ENCODE peak calls at places on chromosomes 13 and 19, in five cellular contexts. X, F, L, E and N are unnamed samples.

GRCh38 chr19:57675881-57676280 is 5.9 kb upstream of the ZNF551 start:
- DNase-seq in F (no peak), X (no peak), E (peak; percentile 75), L (no peak), N (no peak)

GRCh38 chr13:84191199-84191598 is 308.9 kb upstream of the SLITRK1 start:
- DNase-seq in X (no peak), F (no peak), L (no peak), E (no peak), N (no peak)

GRCh38 chr19:58305932-58306323 is 751 bp downstream of the ERVK3-1 start:
- DNase-seq in E (no peak), X (no peak), L (no peak), F (no peak), N (no peak)

GRCh38 chr13:112333756-112334543 is 42.2 kb upstream of the SPACA7 start:
- DNase-seq in L (no peak), E (no peak), F (no peak), X (no peak), N (no peak)

GRCh38 chr13:45587897-45588296 is 27.6 kb downstream of the ERICH6B start:
- DNase-seq in L (no peak), E (no peak), F (no peak), X (no peak), N (no peak)

GRCh38 chr19:1256646-1257474 is 8.5 kb downstream of the MIDN start:
- DNase-seq in E (no peak), L (no peak), X (no peak), F (no peak), N (no peak)

GRCh38 chr19:51469629-51470028 is 8.7 kb upstream of the CEACAM18 start:
- DNase-seq in F (no peak), L (no peak), X (no peak), E (no peak), N (no peak)

GRCh38 chr13:113900646-113901045 is 36.8 kb upstream of the GAS6 start:
- DNase-seq in L (no peak), X (no peak), E (no peak), F (no peak), N (peak; percentile 26)

GRCh38 chr19:16379521-16380313 is 55.1 kb downstream of the KLF2 start:
- DNase-seq in F (no peak), L (no peak), X (no peak), E (peak; percentile 51), N (no peak)

GRCh38 chr19:33684550-33685303 is 63.0 kb downstream of the CHST8 start:
- DNase-seq in X (no peak), E (no peak), L (no peak), F (no peak), N (no peak)

GRCh38 chr13:80249906-80250513 is 90.9 kb downstream of the SPRY2 start:
- DNase-seq in E (peak; percentile 3), L (no peak), F (no peak), X (no peak), N (no peak)

GRCh38 chr13:112619730-112620639 is 32.0 kb upstream of the TUBGCP3 start:
- DNase-seq in E (no peak), F (no peak), X (no peak), L (peak; percentile 60), N (no peak)

GRCh38 chr19:34171539-34171876 is 796 bp upstream of the LSM14A start:
- DNase-seq in F (no peak), E (peak; percentile 87), X (no peak), L (no peak), N (peak; percentile 57)

GRCh38 chr13:44474122-44474910 is 100.7 kb downstream of the SERP2 start:
- DNase-seq in F (no peak), L (no peak), X (no peak), E (no peak), N (no peak)

GRCh38 chr19:12946092-12946845 is 607 bp downstream of the RAD23A start:
- DNase-seq in X (peak; percentile 79), L (peak; percentile 81), E (peak; percentile 97), F (no peak), N (peak; percentile 82)

GRCh38 chr13:19772306-19772705 is 10.4 kb downstream of the PSPC1 start:
- DNase-seq in E (peak; percentile 21), F (no peak), L (no peak), X (no peak), N (no peak)

GRCh38 chr19:39941151-39941550 is 6.7 kb upstream of the FCGBP start:
- DNase-seq in L (no peak), E (no peak), F (no peak), X (no peak), N (no peak)

GRCh38 chr13:30116379-30116778 is 191.0 kb downstream of the KATNAL1 start:
- DNase-seq in X (no peak), E (no peak), L (no peak), F (no peak), N (no peak)

GRCh38 chr19:42431486-42431885 is 4.3 kb upstream of the LIPE start:
- DNase-seq in F (no peak), L (no peak), X (no peak), E (no peak), N (no peak)

GRCh38 chr13:59305896-59306295 is 857.8 kb downstream of the DIAPH3 start:
- DNase-seq in L (no peak), F (no peak), X (no peak), E (no peak), N (no peak)

GRCh38 chr13:73216381-73216831 is 157.6 kb downstream of the KLF5 start:
- DNase-seq in E (peak; percentile 68), X (no peak), L (no peak), F (no peak), N (no peak)

DNA sequence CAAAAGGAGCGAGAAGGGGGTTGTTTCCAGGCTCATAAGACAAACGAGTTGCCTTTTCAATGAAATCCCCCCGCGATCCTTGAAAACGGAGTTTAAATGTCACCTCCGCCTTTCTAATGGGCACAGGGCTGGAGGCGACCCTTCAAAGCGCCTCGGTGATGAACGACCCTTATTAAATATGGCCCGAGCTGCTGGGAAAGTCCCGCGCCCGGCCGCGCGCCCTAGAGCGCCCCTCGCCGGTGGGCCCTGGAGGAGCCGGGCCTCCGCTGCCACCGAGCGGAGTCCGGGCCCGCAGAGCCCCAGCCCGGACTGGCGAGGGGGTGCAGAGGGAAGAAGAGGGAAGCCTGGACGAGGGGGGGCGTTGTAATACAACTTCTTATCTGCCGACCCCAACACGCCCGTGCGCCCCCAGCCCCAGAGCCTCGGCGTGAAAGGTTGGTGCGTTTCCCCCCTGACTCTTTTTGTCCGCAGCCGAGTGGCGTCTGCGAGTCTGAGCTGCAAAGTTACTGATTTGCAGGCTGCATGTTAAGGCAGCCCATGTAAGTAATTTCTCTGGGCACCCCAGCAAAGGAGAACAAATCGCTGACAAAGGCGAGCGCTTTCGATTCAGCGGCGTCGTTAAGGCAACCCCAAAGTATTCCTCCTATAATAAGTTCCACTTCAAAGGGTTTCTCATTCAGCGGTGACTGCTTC is 11.9 kb downstream of the ZIC5 start:
- DNase-seq in F (no peak), L (no peak), E (peak; percentile 83), X (no peak), N (no peak)
- H3K27me3 ChIP-seq in F (peaks cover 48% of the 10 kb centered on the region), L (peaks cover 97% of the 10 kb centered on the region), E (peaks cover 94% of the 10 kb centered on the region), X (peaks cover 9% of the 10 kb centered on the region), N (peaks cover 98% of the 10 kb centered on the region)

GRCh38 chr13:97387487-97388353 is 46.2 kb upstream of the RAP2A start:
- DNase-seq in F (no peak), X (no peak), L (no peak), E (no peak), N (no peak)
- H3K4me3 ChIP-seq in F (no peak overlapping the region), X (no peak overlapping the region), L (no peak overlapping the region), E (no peak overlapping the region), N (no peak overlapping the region)

GRCh38 chr19:2988568-2988967 is 11.2 kb downstream of the TLE6 start:
- DNase-seq in X (no peak), E (peak; percentile 50), L (no peak), F (no peak), N (no peak)

GRCh38 chr19:2984196-2984490 is 6.8 kb downstream of the TLE6 start:
- DNase-seq in X (no peak), F (no peak), E (peak; percentile 93), L (no peak), N (no peak)

GRCh38 chr19:2983351-2984195 is 6.2 kb downstream of the TLE6 start:
- DNase-seq in X (peak; percentile 69), F (peak; percentile 33), E (peak; percentile 83), L (no peak), N (peak; percentile 58)

GRCh38 chr19:2989236-2989946 is 12.0 kb downstream of the TLE6 start:
- DNase-seq in E (peak; percentile 43), X (no peak), L (no peak), F (no peak), N (no peak)

DNA sequence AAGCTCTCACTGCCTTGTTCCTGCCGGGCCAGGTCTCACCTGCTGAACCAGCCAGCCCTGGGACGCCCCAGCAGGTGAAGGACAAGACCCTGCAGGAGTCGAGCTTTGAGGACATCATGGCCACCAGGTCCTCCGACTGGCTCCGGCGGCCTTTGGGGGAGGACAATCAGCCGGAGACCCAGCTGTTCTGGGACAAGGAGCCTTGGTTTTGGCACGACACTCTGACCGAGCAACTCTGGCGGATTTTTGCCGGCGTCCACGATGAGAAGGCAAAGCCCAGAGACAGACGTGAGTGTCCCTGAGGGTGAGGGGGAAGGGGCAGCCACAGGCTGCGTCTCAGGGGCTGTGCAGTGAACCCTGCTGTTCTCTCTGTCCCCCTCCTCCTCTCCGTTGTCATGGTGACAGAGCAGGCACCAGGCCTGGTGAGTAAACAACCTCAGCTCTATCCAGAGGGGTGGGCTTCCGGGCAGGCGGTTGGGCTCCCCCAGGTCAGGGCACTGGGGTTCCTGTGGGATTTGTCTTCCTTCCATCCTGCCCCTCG is 9.7 kb downstream of the TLE6 start:
- DNase-seq in F (no peak), L (no peak), X (no peak), E (peak; percentile 69), N (no peak)
- H3K27me3 ChIP-seq in F (no peaks in the 10 kb centered on the region), L (no peaks in the 10 kb centered on the region), X (no peaks in the 10 kb centered on the region), E (peaks cover 9% of the 10 kb centered on the region), N (no peaks in the 10 kb centered on the region)

DNA sequence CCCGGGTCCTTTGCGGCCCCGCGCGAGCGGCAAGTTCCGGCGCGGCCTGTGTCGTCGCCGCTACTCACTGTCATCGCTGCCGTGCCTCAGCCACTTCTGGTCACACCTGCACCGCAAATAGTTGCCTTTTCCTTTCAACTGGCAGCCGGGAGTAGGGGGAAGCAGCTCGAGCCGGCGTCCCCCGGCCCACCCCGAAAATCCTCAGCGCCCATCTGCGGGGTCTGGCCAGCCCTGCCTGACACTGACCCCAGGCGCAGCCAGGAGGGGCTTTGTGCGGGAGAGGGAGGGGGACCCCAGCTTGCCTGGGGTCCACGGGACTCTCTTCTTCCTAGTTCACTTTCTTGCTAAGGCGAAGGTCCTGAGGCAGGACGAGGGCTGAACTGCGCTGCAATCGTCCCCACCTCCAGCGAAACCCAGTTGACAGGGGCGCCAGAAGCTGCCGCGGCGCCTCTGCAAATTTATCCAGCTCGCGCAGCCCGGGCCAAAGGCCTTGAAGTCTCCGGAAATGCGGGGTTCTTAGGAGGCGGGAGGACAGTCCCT is 1.7 kb downstream of the PDX1 start:
- DNase-seq in E (peak; percentile 58), F (no peak), L (no peak), X (no peak), N (no peak)
- H3K4me3 ChIP-seq in E (peak overlapping the region; percentile 53), F (peak overlapping the region; percentile 33), L (peak overlapping the region; percentile 51), X (peak overlapping the region; percentile 61), N (peak overlapping the region; percentile 16)

DNA sequence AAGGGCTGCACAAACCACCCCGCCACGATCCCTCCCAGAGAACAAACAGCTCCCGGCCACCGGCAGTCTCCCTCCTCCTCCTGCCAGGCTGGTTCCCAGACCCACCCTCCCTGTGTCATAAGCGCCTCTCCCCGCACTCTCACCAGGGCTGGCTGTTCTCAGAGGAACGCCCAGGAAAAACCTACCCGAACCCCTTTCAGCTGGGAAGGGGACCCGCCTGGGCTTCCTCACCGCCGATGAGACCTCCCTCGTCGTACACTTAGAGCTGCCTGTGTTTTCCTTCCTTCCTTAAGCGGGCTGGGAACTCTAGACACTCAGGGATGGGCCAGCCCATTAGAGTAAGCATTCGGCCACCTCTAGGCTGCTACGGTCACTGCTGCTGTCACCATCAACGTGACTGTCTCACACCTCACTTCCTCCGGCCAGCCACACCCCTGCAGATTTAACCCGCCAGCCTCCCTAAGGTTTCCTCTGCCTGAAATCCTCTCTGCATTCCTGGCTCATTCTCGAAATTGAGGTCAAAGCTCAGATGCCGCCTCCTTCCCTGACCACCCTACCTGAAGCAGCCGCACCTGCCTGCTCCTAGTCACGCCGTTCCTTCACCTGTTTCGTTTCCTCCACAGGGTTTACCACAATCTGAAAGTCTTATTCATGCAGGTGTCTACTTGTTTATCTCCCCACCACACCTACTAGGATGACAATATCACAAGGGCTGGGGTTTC is 6.3 kb upstream of the RDH13 start:
- DNase-seq in X (no peak), L (peak; percentile 79), E (peak; percentile 91), F (no peak), N (no peak)
- H3K27me3 ChIP-seq in X (no peaks in the 10 kb centered on the region), L (peaks cover 25% of the 10 kb centered on the region), E (peaks cover 18% of the 10 kb centered on the region), F (no peaks in the 10 kb centered on the region), N (peaks cover 37% of the 10 kb centered on the region)